ENCODE peak calls at places on chromosomes 12 and 14, in four cellular contexts. C is GM12878, M is K562, H is transverse colon. X is an unnamed sample. For H3K4me1, the result is how much of the 10 kb centered on the place peaks cover.

GRCh38 chr14:57199911-57200310 is 68.8 kb downstream of the EXOC5 start:
- DNase-seq in H (no peak), M (no peak), C (no peak), X (no peak)

GRCh38 chr12:108689314-108690190 is 41.8 kb downstream of the CORO1C start:
- DNase-seq in C (no peak), M (peak), H (peak), X (no peak)

GRCh38 chr14:21894003-21894897 is 220.6 kb upstream of the OR4E1 start:
- DNase-seq in M (no peak), H (no peak), C (no peak), X (peak)

GRCh38 chr12:17278946-17279345 is 673.0 kb upstream of the LMO3 start:
- DNase-seq in M (no peak), C (no peak), H (no peak), X (no peak)

GRCh38 chr12:12398026-12398859 is 41.4 kb downstream of the BORCS5 start:
- DNase-seq in C (no peak), M (no peak), H (peak), X (no peak)

GRCh38 chr12:6754406-6754805 is 1.5 kb upstream of the MLF2 start:
- DNase-seq in H (no peak), C (no peak), M (no peak), X (no peak)

GRCh38 chr12:113161415-113162016 is 12.0 kb downstream of the CFAP73 start:
- DNase-seq in C (no peak), M (peak), H (no peak), X (no peak)

GRCh38 chr12:70535896-70536374 is 101.3 kb downstream of the PTPRB start:
- DNase-seq in H (no peak), M (no peak), C (no peak), X (no peak)

GRCh38 chr12:774051-774614 is 21.8 kb downstream of the WNK1 start:
- DNase-seq in C (no peak), H (no peak), M (no peak), X (no peak)

GRCh38 chr12:768434-768833 is 16.1 kb downstream of the WNK1 start:
- DNase-seq in M (no peak), H (no peak), C (no peak), X (no peak)

GRCh38 chr12:770474-770873 is 18.1 kb downstream of the WNK1 start:
- DNase-seq in H (no peak), C (no peak), M (no peak), X (no peak)

GRCh38 chr12:777550-778047 is 25.2 kb downstream of the WNK1 start:
- DNase-seq in H (no peak), C (no peak), M (no peak), X (no peak)

DNA sequence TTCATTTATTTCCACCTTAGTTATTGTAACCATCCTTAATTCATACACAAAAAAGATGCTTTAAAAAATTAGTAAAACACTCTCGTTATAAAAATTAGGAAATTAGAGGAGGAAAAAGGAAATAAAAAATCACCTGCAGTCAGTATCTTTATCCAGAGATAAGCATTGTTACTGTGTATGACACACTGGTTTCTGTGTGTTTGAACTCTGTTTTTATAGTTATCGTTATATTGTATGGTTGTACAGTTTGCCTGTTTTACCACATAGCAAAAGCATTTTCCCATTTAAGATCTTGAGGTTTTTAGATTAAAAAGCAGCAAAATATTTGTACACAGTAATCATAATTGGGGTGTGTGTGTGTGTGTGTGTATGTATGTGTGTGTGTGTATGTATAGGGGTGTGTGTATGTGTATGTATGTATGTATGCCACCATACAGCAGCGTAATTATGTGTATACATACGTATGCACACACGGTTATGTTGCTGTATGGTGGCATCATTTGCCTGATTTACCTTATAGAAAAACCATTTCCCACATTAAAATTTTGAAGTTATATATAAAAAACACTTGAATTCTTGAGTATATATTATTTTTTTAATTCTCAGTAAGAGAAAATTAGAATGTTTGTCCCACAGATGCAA is 19.8 kb downstream of the WNK1 start:
- DNase-seq in C (no peak), M (no peak), H (no peak), X (no peak)
- H3K4me1 ChIP-seq in C (under half), M (under half), H (under half), X (half or more)

GRCh38 chr12:10163084-10163483 is 8.8 kb downstream of the OLR1 start:
- DNase-seq in H (no peak), M (no peak), C (no peak), X (no peak)
- TF ChIP-seq POLR2A in H (no peak), M (no peak), C (no peak), X (no peak)

DNA sequence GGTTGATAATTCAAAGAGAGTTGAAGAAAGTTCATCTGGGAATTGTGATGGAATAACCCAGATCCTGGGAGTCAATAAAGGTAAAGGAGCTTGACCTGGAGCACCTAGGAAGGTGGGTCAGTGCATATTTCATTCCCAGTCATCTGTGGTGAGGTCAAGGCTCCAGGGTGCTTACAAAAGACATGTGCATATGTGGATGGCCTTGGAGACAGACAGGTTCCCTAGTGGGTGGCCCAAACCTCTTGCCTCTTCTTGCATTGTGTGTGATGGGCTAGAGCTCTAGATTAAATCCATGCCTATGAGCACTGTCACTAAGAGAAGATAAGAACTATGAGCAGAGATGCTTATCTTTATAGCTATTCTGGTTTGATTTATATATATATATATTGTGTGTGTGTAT is 75.5 kb upstream of the CISTR start:
- DNase-seq in C (no peak), M (no peak), H (no peak), X (no peak)
- H3K4me1 ChIP-seq in C (under half), M (under half), H (under half), X (under half)

GRCh38 chr14:86027990-86028389 is 498.0 kb downstream of the FLRT2 start:
- DNase-seq in H (no peak), C (no peak), M (no peak), X (no peak)

DNA sequence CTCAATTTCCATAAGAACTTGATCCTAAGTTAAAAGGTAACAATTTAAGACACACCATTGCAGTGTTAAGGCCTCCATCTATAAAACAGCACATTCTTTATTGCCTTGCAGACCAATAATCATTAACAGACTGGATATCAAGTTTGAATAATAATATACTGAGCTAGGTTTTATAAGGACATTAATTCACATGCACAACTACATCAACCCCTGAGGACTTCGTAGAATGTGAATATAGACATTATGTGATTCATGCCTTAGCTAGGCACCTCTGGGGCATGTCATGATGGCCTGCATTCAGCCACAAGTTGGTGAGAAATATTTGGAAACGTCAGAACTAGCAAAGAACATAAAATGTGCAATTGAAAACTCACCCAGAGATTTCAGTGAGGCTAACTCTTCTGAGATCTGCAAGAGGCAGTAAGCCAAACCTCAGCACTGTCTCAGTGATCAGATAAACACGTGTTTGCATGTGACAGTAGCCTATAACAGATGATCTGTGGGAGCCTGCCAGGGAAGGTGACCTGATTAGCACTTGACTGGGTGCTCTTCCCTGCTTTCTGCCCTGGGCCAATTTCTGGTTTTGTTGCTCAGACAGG is 492.2 kb downstream of the FLRT2 start:
- DNase-seq in M (no peak), H (no peak), C (no peak), X (no peak)
- TF ChIP-seq POLR2A in M (no peak), H (no peak), C (no peak), X (no peak)